ENCODE peak calls at places on chromosome 9, in six cellular contexts. D is neuronal stem cell, M is H9, Q is mesenchymal stem cell, B is IMR-90, F is H1. Z is an unnamed sample.

GRCh38 chr9:124741681-124742080 is 29.4 kb downstream of the NR6A1 start:
- DNase-seq in Q (no peak), B (no peak), D (no peak), M (no peak), F (no peak), Z (no peak)

GRCh38 chr9:35757527-35758275 is 3.6 kb upstream of the MSMP start:
- DNase-seq in M (no peak), Q (peak; percentile 11), D (no peak), B (no peak), F (no peak), Z (no peak)

GRCh38 chr9:78365979-78366697 is 69.2 kb downstream of the PSAT1 start:
- DNase-seq in B (peak; percentile 39), F (no peak), Q (peak; percentile 35), M (no peak), D (no peak), Z (no peak)

GRCh38 chr9:89436963-89437625 is 60.8 kb downstream of the SEMA4D start:
- DNase-seq in F (no peak), D (no peak), Q (no peak), M (no peak), B (no peak), Z (no peak)

GRCh38 chr9:104971521-104971920 is 43.6 kb upstream of the ABCA1 start:
- DNase-seq in B (no peak), F (no peak), M (no peak), D (no peak), Q (no peak), Z (peak; percentile 54)

GRCh38 chr9:16884373-16884772 is 13.9 kb upstream of the BNC2 start:
- DNase-seq in Q (no peak), D (no peak), B (no peak), F (no peak), M (no peak), Z (no peak)

GRCh38 chr9:77649109-77649812 is 1.1 kb upstream of the GNA14 start:
- DNase-seq in B (no peak), M (no peak), D (no peak), F (no peak), Q (peak; percentile 28), Z (peak; percentile 54)

GRCh38 chr9:70030156-70030555 is 13.5 kb upstream of the MAMDC2 start:
- DNase-seq in Q (no peak), F (no peak), B (no peak), M (no peak), D (no peak), Z (no peak)

GRCh38 chr9:109907400-109907799 is 127.4 kb downstream of the PALM2AKAP2 start:
- DNase-seq in D (no peak), F (no peak), M (no peak), Q (no peak), B (no peak), Z (no peak)

GRCh38 chr9:36091028-36091953 is 45.2 kb upstream of the GLIPR2 start:
- DNase-seq in B (peak; percentile 96), F (no peak), D (no peak), M (no peak), Q (peak; percentile 54), Z (no peak)

GRCh38 chr9:93091056-93091452 is 5.0 kb upstream of the CARD19 start:
- DNase-seq in F (no peak), Q (no peak), D (no peak), B (no peak), M (peak; percentile 18), Z (no peak)

GRCh38 chr9:89498845-89499480 is 1.1 kb upstream of the SEMA4D start:
- DNase-seq in B (no peak), D (no peak), M (no peak), Q (no peak), F (no peak), Z (no peak)

GRCh38 chr9:116193636-116194035 is 40.0 kb downstream of the PAPPA start:
- DNase-seq in D (no peak), M (no peak), F (no peak), Q (peak; percentile 91), B (peak; percentile 89), Z (no peak)

GRCh38 chr9:20941177-20941690 is 90.2 kb downstream of the HACD4 start:
- DNase-seq in Q (peak; percentile 70), F (peak; percentile 57), M (peak; percentile 70), B (peak; percentile 71), D (peak; percentile 70), Z (peak; percentile 90)

GRCh38 chr9:130043654-130044623 is 950 bp upstream of the FNBP1 start:
- DNase-seq in F (no peak), B (peak; percentile 46), D (no peak), M (peak; percentile 55), Q (peak; percentile 70), Z (peak; percentile 70)

GRCh38 chr9:115614931-115615401 is 497.0 kb upstream of the TNC start:
- DNase-seq in D (no peak), B (peak; percentile 45), M (no peak), F (no peak), Q (peak; percentile 39), Z (peak; percentile 62)

GRCh38 chr9:124008307-124008854 is 3.2 kb upstream of the LHX2 start:
- DNase-seq in F (peak; percentile 86), Q (no peak), M (peak; percentile 70), B (no peak), D (peak; percentile 78), Z (peak; percentile 46)

GRCh38 chr9:27117489-27118135 is 8.6 kb downstream of the TEK start:
- DNase-seq in F (no peak), Q (no peak), M (peak; percentile 35), D (no peak), B (no peak), Z (no peak)

GRCh38 chr9:88535932-88536324 is 950 bp downstream of the NXNL2 start:
- DNase-seq in M (no peak), D (no peak), Q (peak; percentile 21), F (no peak), B (peak; percentile 31), Z (peak; percentile 50)

GRCh38 chr9:2216591-2216990 is 201.4 kb downstream of the SMARCA2 start:
- DNase-seq in M (no peak), F (no peak), Q (no peak), B (no peak), D (no peak), Z (no peak)

GRCh38 chr9:106864533-106865143 is 1.7 kb downstream of the ZNF462 start:
- DNase-seq in F (no peak), B (peak; percentile 43), D (no peak), Q (peak; percentile 67), M (no peak), Z (peak; percentile 17)

GRCh38 chr9:15400281-15400941 is 22.3 kb upstream of the SNAPC3 start:
- DNase-seq in Q (peak; percentile 65), M (no peak), D (no peak), B (peak; percentile 56), F (no peak), Z (no peak)
- H3K14ac ChIP-seq in Q (no peak overlapping the region), M (no peak overlapping the region), D (no peak overlapping the region), B (peak overlapping the region; percentile 74), F (no peak overlapping the region), Z (no peak overlapping the region)

DNA sequence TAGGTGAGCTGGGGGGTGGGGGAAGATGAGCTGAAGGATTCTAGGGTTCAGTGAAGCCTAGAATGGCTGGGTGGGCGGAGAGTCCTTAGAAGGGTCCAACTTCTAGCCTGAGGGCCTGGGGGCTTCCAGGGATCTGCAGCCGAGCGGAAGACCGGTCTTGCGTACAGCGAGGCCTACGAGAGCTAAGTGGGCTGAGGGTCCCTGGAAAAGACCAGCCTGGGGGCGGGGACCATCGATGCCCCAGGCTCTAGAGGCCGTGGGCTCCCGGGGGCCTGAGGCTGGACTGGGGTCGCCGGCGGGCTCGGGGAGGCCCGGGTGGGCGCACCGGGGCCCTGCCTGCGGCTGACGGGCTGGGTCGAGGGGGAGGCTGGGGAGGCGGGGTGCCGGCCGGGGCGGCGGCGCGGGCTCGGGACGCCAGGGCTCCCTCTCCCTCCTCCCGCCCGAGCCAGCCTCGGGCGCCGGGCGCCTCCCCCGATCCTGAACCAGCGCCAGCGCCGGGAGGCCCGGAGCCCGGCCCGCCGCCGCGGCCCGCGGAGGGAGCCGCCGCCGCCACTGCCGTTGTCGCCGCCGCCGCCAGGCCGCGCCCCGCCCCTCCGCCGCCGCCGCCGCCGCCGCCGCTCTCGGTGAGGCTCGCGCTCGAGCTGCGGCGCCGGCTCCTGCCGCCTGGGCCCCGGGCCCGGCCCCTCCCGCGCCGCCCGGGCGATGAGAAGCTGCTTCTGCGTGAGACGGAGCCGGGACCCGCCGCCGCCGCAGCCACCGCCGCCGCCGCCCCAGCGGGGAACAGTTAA is at the start of gene MVB12B:
- DNase-seq in D (peak; percentile 51), B (peak; percentile 8), Q (peak; percentile 37), M (peak; percentile 46), F (no peak), Z (peak; percentile 44)
- H4K8ac ChIP-seq in D (peak within 1 kb of the TSS; percentile 3), B (peak within 1 kb of the TSS; percentile 90), Q (peak within 1 kb of the TSS; percentile 94), M (no peak within 1 kb of the TSS), F (peak within 1 kb of the TSS; percentile 96), Z (peak within 1 kb of the TSS; percentile 84)

GRCh38 chr9:94937214-94937903 is 210.9 kb downstream of the AOPEP start:
- DNase-seq in F (no peak), B (peak; percentile 98), M (no peak), D (no peak), Q (peak; percentile 94), Z (peak; percentile 78)
- H3K18ac ChIP-seq in F (no peak overlapping the region), B (peak overlapping the region; percentile 100), M (no peak overlapping the region), D (no peak overlapping the region), Q (peak overlapping the region; percentile 79), Z (no peak overlapping the region)

GRCh38 chr9:137355445-137356365 is 53.6 kb upstream of the NRARP start:
- DNase-seq in M (no peak), D (no peak), Q (no peak), F (no peak), B (peak; percentile 12), Z (no peak)

GRCh38 chr9:137354845-137355420 is 52.9 kb upstream of the NRARP start:
- DNase-seq in B (no peak), Q (no peak), D (no peak), M (no peak), F (no peak), Z (no peak)

GRCh38 chr9:137353223-137354152 is 51.4 kb upstream of the NRARP start:
- DNase-seq in F (no peak), M (no peak), B (no peak), Q (no peak), D (no peak), Z (no peak)

GRCh38 chr9:137352511-137353222 is 50.6 kb upstream of the NRARP start:
- DNase-seq in D (no peak), F (no peak), M (no peak), B (no peak), Q (no peak), Z (no peak)

DNA sequence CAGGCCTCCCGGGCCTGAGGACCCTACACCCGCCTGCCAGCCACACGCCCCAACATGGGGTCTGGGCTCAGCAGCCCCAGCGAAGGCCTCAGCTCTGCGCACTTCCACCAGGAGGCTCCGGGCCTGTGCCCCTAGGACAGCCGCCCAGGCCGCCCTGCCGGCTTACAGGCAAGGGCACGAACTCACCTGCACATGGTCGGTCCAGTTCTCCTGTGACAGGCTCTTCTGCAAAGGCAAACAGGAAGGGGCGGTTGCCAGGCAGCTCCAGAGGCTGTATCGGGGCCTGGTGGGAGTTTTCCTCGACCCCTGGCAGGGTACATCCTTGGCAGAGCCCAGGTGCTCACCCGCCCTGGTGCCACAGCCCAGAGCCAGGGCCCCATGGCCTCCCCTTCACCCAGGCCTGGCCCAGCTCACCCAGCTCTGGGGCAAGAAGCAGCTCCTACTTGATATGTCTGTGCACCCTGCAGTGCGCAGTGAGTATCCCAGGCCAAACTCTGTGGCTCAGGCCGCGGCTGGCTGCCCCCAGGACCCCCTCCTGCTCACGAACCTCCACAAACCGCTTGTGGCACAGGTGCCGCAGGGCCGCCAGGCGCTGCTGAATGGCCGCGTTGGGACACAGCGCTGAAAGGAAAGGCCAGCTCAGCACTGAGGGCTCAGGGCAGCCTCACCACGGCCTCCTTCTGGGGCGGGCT is 52.2 kb upstream of the NRARP start:
- DNase-seq in F (no peak), D (no peak), B (no peak), Q (no peak), M (no peak), Z (no peak)
- H3K14ac ChIP-seq in F (no peak overlapping the region), D (no peak overlapping the region), B (no peak overlapping the region), Q (no peak overlapping the region), M (no peak overlapping the region), Z (no peak overlapping the region)